ENCODE peak calls at places on chromosomes 2 and 18, in four cellular contexts. X, P, Q and T are unnamed samples.

GRCh38 chr2:111149882-111150455 is 29.3 kb downstream of the BCL2L11 start:
- DNase-seq in Q (no peak), P (no peak), X (no peak), T (no peak)

GRCh38 chr18:3177902-3178687 is 41.7 kb downstream of the MYOM1 start:
- DNase-seq in P (no peak), X (peak; percentile 16), Q (peak; percentile 21), T (no peak)

GRCh38 chr2:230326453-230327417 is at the start of gene SP140L:
- DNase-seq in P (peak; percentile 92), Q (peak; percentile 84), X (peak; percentile 86), T (no peak)

GRCh38 chr2:45905643-45905969 is 254.1 kb downstream of the PRKCE start:
- DNase-seq in P (no peak), Q (no peak), X (no peak), T (no peak)

GRCh38 chr2:200003444-200003843 is 48.1 kb downstream of the MAIP1 start:
- DNase-seq in X (peak; percentile 14), Q (peak; percentile 13), P (no peak), T (no peak)

GRCh38 chr2:54499666-54500065 is 43.5 kb downstream of the SPTBN1 start:
- DNase-seq in Q (peak; percentile 73), X (peak; percentile 61), P (no peak), T (no peak)

GRCh38 chr2:215653344-215654015 is 217.6 kb upstream of the FN1 start:
- DNase-seq in X (peak; percentile 70), P (no peak), Q (peak; percentile 35), T (no peak)

GRCh38 chr2:20450201-20451108 is 3.6 kb downstream of the RHOB start:
- DNase-seq in P (peak; percentile 82), X (peak; percentile 90), Q (peak; percentile 92), T (no peak)

GRCh38 chr2:75162897-75163296 is 36.4 kb downstream of the TACR1 start:
- DNase-seq in X (no peak), Q (no peak), P (no peak), T (no peak)

GRCh38 chr18:76519156-76519549 is 24.1 kb upstream of the ZNF516 start:
- DNase-seq in P (peak; percentile 30), X (no peak), Q (peak; percentile 32), T (no peak)

GRCh38 chr2:74332550-74333174 is 10.6 kb downstream of the SLC4A5 start:
- DNase-seq in Q (no peak), P (no peak), X (no peak), T (no peak)

GRCh38 chr2:173851256-173851655 is 113.9 kb downstream of the SP3 start:
- DNase-seq in Q (no peak), X (peak; percentile 31), P (no peak), T (no peak)
- TF ChIP-seq CTCF in Q (no peak), X (no peak), P (no peak), T (no peak)

GRCh38 chr2:198054299-198054698 is 249.9 kb downstream of the PLCL1 start:
- DNase-seq in P (no peak), X (peak; percentile 58), Q (peak; percentile 48), T (no peak)
- TF ChIP-seq CTCF in P (no peak), X (peak; percentile 63), Q (peak; percentile 55), T (peak; percentile 56)

DNA sequence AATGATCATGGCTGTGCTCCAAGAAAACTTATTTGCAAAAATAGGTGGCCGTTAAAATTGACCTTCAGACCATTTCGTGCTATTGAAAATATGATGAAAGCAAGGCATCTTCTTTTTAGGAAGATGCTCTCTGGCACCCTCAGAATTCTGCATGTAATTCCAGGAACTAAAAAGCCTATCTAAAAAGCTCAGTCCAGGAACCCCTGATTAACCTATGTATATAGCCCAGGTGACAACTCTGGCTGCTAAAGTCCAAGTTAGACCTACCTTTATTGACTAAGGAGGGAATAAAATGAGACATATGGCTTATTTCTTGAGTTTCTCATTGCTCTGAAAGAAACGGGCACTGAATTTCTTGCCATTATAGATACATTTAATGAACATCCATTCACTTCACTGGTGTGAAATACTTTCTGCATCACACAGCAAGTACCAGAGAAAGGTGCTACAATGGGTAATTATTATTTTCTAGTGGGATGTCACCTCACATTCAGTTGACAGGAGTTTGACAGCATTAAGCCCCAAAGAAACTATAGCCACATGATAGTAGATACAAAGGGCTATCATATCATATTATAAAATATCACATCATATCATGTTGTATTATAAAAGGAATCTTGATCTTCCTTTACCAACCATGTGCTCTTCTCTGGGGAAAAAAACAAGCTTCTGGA is 83.8 kb downstream of the EPHA4 start:
- DNase-seq in P (no peak), X (no peak), Q (no peak), T (no peak)
- TF ChIP-seq CTCF in P (no peak), X (no peak), Q (no peak), T (no peak)

GRCh38 chr2:218149098-218149497 is 17.7 kb downstream of the CXCR1 start:
- DNase-seq in Q (no peak), X (no peak), P (no peak), T (no peak)

GRCh38 chr2:218149865-218150264 is 16.9 kb downstream of the CXCR1 start:
- DNase-seq in Q (no peak), P (no peak), X (no peak), T (no peak)

GRCh38 chr2:218155953-218156479 is 10.7 kb downstream of the CXCR1 start:
- DNase-seq in X (no peak), P (no peak), Q (no peak), T (no peak)

GRCh38 chr2:218152172-218152571 is 14.6 kb downstream of the CXCR1 start:
- DNase-seq in Q (no peak), X (no peak), P (no peak), T (no peak)

DNA sequence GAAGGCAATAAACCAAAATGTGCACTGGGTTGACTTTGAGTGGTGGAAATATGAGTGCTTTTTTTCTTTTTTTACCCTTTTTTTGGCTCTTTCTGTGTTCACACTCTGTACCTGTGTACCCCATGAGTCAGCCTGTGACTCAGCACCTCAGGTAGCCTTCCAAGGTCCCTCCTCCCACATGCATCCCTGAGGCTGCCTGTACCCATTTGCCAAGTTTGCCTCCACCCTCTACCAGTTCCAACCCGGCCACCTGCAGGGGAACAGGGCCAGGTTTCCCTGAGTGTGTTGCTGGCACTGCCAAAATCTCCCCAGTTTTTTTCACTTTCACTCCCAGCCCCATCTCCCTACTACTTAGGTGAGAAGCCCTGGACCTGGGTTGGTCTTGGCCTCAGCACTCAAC is 14.0 kb downstream of the CXCR1 start:
- DNase-seq in P (no peak), X (no peak), Q (no peak), T (no peak)
- TF ChIP-seq CTCF in P (no peak), X (no peak), Q (no peak), T (no peak)

GRCh38 chr18:66558773-66559172 is 45.1 kb downstream of the CDH19 start:
- DNase-seq in Q (peak; percentile 42), X (peak; percentile 77), P (no peak), T (no peak)

GRCh38 chr18:66557091-66557490 is 46.8 kb downstream of the CDH19 start:
- DNase-seq in X (no peak), Q (no peak), P (no peak), T (no peak)

GRCh38 chr18:66562279-66562678 is 41.6 kb downstream of the CDH19 start:
- DNase-seq in P (no peak), Q (no peak), X (no peak), T (no peak)

GRCh38 chr18:66564236-66564635 is 39.7 kb downstream of the CDH19 start:
- DNase-seq in P (no peak), X (peak; percentile 9), Q (no peak), T (no peak)

GRCh38 chr18:66560092-66560491 is 43.8 kb downstream of the CDH19 start:
- DNase-seq in X (peak; percentile 52), P (no peak), Q (peak; percentile 53), T (no peak)
- TF ChIP-seq CTCF in X (peak; percentile 26), P (no peak), Q (peak; percentile 55), T (peak; percentile 69)

GRCh38 chr18:74476154-74476553 is 19.0 kb upstream of the DIPK1C start:
- DNase-seq in X (no peak), P (no peak), Q (peak; percentile 36), T (no peak)
- TF ChIP-seq CTCF in X (peak; percentile 76), P (peak; percentile 62), Q (peak; percentile 84), T (peak; percentile 84)

GRCh38 chr2:187590175-187590574 is 35.9 kb upstream of the TFPI start:
- DNase-seq in Q (no peak), X (no peak), P (no peak), T (no peak)

GRCh38 chr2:187593697-187594096 is 39.5 kb upstream of the TFPI start:
- DNase-seq in Q (no peak), X (peak; percentile 48), P (no peak), T (no peak)

GRCh38 chr2:187593098-187593497 is 38.9 kb upstream of the TFPI start:
- DNase-seq in X (no peak), Q (no peak), P (no peak), T (no peak)

DNA sequence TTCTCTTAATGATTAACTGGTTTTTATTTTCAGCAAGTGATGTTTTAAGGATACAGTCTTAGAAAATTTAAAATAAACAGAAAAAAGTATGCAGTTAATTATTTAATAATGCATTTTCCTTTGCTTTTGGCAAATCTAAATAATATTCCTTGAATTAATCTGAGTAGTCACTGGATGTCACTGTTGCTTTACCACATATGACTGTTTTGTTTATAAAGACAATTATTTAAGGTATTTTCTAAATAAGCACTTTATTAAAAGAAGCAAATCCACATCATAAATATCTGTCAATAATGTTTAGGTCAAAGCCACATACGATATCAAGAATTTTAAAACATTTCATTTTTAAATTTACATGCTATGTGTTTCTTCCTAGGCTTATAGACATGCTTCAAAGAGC is 40.6 kb upstream of the TFPI start:
- DNase-seq in X (peak; percentile 47), Q (peak; percentile 43), P (no peak), T (no peak)
- TF ChIP-seq CTCF in X (no peak), Q (peak; percentile 8), P (no peak), T (peak; percentile 26)

DNA sequence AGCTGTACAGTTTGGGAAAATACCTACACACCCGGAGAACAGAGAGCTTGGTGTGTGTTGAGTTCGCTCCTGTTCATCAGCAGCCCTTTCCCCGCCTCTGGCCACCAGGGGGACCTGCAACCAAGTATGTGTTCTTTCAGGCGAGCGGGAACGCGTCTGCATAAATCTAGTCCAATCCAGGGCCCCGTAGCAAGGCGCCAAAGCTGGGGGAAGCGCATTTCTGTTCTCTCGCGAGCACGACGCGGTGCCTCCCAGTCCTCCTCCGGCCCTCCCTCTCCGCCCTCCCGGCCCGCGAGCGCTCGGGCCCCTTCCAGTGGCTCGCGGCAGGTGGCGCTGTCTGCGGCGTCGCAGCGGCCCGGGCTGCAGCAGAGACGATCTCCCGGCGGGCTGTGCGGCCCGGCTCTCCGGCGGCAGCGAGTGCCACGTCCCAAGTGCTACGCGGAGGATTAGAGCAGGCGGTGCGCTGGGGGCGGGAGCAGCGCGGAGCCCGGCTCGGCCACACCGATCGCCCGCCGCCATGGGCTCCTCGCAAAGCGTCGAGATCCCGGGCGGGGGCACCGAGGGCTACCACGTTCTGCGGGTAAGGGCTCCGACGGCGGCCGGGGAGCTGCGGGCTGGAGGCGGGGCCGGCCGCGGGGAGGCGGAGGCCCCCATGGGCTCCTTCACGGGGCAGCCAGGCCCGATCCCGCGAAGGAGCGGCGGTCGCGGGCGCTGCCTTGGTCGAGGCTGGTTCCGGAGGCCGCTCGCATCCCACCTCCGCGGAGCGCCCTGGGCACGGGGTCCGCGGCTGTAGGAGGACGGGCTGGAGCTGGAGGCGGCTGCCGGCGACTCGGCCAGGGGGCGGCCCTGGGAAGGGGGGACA is at the start of gene GORASP2:
- DNase-seq in P (peak; percentile 100), Q (peak; percentile 100), X (peak; percentile 100), T (peak; percentile 98)
- TF ChIP-seq CTCF in P (peak; percentile 71), Q (peak; percentile 90), X (peak; percentile 91), T (peak; percentile 96)

GRCh38 chr2:144519934-144520717 is at the start of gene ZEB2:
- DNase-seq in Q (peak; percentile 90), P (peak; percentile 65), X (peak; percentile 81), T (no peak)
- TF ChIP-seq CTCF in Q (peak; percentile 76), P (peak; percentile 41), X (peak; percentile 71), T (peak; percentile 78)